ENCODE peak calls at places on chromosomes 4 and X, in four cellular contexts. X is heart left ventricle, K is fibroblast of lung, Q is body of pancreas. W is an unnamed sample.

GRCh38 chr4:56305390-56305789 is 81.9 kb downstream of the AASDH start:
- DNase-seq in Q (no peak), X (no peak), K (no peak), W (no peak)

GRCh38 chrX:44308869-44309268 is 34.6 kb downstream of the EFHC2 start:
- DNase-seq in K (no peak), X (no peak), Q (no peak), W (no peak)

GRCh38 chr4:164337219-164337944 is 416.5 kb upstream of the SMIM31 start:
- DNase-seq in K (no peak), X (no peak), Q (no peak), W (no peak)

GRCh38 chr4:138053601-138054322 is 188.4 kb downstream of the SLC7A11 start:
- DNase-seq in K (peak; percentile 93), X (no peak), Q (no peak), W (no peak)

GRCh38 chr4:88911246-88912212 is 145.5 kb downstream of the FAM13A start:
- DNase-seq in Q (no peak), K (no peak), X (no peak), W (no peak)

GRCh38 chrX:132435222-132435621 is 53.6 kb downstream of the MBNL3 start:
- DNase-seq in Q (no peak), X (no peak), K (peak; percentile 25), W (no peak)

GRCh38 chr4:26485684-26486083 is 4.6 kb downstream of the CCKAR start:
- DNase-seq in K (no peak), X (no peak), Q (no peak), W (no peak)

GRCh38 chr4:184168406-184169019 is 49.2 kb downstream of the ENPP6 start:
- DNase-seq in X (peak; percentile 90), K (peak; percentile 62), Q (peak; percentile 83), W (peak; percentile 90)

GRCh38 chr4:169311643-169312365 is 41.0 kb upstream of the SH3RF1 start:
- DNase-seq in Q (peak; percentile 52), K (peak; percentile 62), X (no peak), W (peak; percentile 44)

GRCh38 chrX:1106478-1107210 is 105.8 kb downstream of the CRLF2 start:
- DNase-seq in K (no peak), Q (no peak), X (no peak), W (no peak)

GRCh38 chr4:135552131-135552530 is 1350.5 kb upstream of the PABPC4L start:
- DNase-seq in X (no peak), Q (no peak), K (peak; percentile 69), W (no peak)

GRCh38 chr4:81030061-81030616 is 369 bp upstream of the BMP3 start:
- DNase-seq in Q (no peak), X (no peak), K (no peak), W (no peak)

GRCh38 chr4:153748378-153748777 is 11.4 kb downstream of the RNF175 start:
- DNase-seq in K (peak; percentile 47), X (no peak), Q (no peak), W (no peak)

GRCh38 chr4:121070696-121071639 is 1.4 kb downstream of the NDNF start:
- DNase-seq in X (peak; percentile 72), Q (peak; percentile 59), K (peak; percentile 43), W (peak; percentile 75)

GRCh38 chr4:763191-763810 is 57.7 kb downstream of the PCGF3 start:
- DNase-seq in Q (no peak), X (peak; percentile 18), K (no peak), W (no peak)

GRCh38 chr4:109801895-109802319 is at the start of gene CFI:
- DNase-seq in X (no peak), Q (no peak), K (peak; percentile 65), W (no peak)

GRCh38 chrX:46588263-46588662 is 14.7 kb downstream of the CHST7 start:
- DNase-seq in Q (peak; percentile 27), K (peak; percentile 59), X (no peak), W (no peak)

GRCh38 chr4:31645211-31645610 is 925.0 kb downstream of the PCDH7 start:
- DNase-seq in K (no peak), X (no peak), Q (no peak), W (no peak)

GRCh38 chr4:10108818-10109783 is 7.5 kb downstream of the WDR1 start:
- DNase-seq in X (no peak), K (no peak), Q (no peak), W (no peak)

GRCh38 chr4:125582302-125582701 is 267.5 kb downstream of the FAT4 start:
- DNase-seq in K (peak; percentile 11), Q (no peak), X (no peak), W (no peak)

GRCh38 chrX:29662101-29662500 is 553.3 kb upstream of the MAGEB2 start:
- DNase-seq in K (peak; percentile 51), X (no peak), Q (no peak), W (no peak)

GRCh38 chr4:36006226-36006625 is 238.1 kb downstream of the ARAP2 start:
- DNase-seq in X (no peak), Q (no peak), K (peak; percentile 6), W (no peak)

GRCh38 chrX:120486786-120487185 is 17.7 kb upstream of the LAMP2 start:
- DNase-seq in K (no peak), X (no peak), Q (no peak), W (no peak)

GRCh38 chrX:120485562-120486520 is 16.7 kb upstream of the LAMP2 start:
- DNase-seq in X (peak; percentile 79), Q (peak; percentile 83), K (peak; percentile 90), W (peak; percentile 47)
- TF ChIP-seq CTCF in X (peak; percentile 43), Q (peak; percentile 79), K (peak; percentile 55), W (peak; percentile 68)

GRCh38 chr4:69026974-69027373 is 69.3 kb upstream of the UGT2B7 start:
- DNase-seq in K (no peak), Q (no peak), X (no peak), W (no peak)

GRCh38 chr4:69025999-69026387 is 70.3 kb upstream of the UGT2B7 start:
- DNase-seq in X (no peak), Q (no peak), K (no peak), W (no peak)

GRCh38 chr4:69025191-69025998 is 70.9 kb upstream of the UGT2B7 start:
- DNase-seq in Q (peak; percentile 51), K (no peak), X (no peak), W (peak; percentile 25)
- TF ChIP-seq CTCF in Q (peak; percentile 67), K (peak; percentile 1), X (no peak), W (peak; percentile 67)

GRCh38 chr4:2168469-2169319 is 73.2 kb downstream of the HAUS3 start:
- DNase-seq in K (no peak), X (no peak), Q (peak; percentile 68), W (no peak)
- TF ChIP-seq CTCF in K (no peak), X (no peak), Q (peak; percentile 48), W (no peak)

GRCh38 chrX:121579016-121579760 is 531.8 kb downstream of the GLUD2 start:
- DNase-seq in X (no peak), K (no peak), Q (peak; percentile 33), W (no peak)
- TF ChIP-seq CTCF in X (peak; percentile 36), K (no peak), Q (peak; percentile 34), W (peak; percentile 26)

GRCh38 chr4:93865650-93866049 is 37.1 kb downstream of the ATOH1 start:
- DNase-seq in X (no peak), Q (no peak), K (no peak), W (no peak)
- TF ChIP-seq CTCF in X (no peak), Q (no peak), K (peak; percentile 6), W (peak; percentile 19)

DNA sequence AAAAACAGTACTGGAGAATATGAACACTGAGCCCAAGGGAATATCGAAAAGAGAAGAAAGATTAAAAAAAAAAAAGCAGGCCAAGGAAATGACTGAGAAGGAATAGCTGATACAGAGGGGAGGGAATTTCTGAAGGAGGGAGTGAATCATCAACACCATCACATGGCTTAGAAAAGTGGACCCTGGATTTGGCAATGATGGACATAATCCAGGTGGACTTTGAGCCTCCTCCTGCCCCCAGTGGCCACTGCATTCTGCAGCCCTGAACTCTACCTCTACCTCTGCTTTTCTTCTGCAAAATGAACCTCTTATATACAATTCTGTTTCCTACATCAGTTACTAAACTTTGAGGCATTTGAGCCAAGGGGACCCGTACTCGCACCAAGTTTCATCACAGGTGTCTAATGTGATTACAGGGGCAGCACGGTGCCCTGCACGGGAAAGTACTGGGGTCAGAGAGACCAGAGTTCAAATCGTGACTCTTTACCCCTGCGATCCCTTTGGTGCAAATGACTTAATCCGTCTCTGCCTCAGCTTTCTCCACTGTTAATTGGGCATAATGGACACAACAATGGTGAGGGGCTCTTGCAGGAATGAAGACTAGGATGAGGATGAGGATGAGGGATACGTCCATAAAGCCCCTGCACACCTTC is 1.1 kb downstream of the OCIAD2 start:
- DNase-seq in X (no peak), Q (peak; percentile 44), K (peak; percentile 43), W (no peak)
- TF ChIP-seq CTCF in X (no peak), Q (peak; percentile 34), K (peak; percentile 23), W (no peak)

GRCh38 chr4:142036795-142037583 is 400.6 kb downstream of the IL15 start:
- DNase-seq in X (no peak), K (no peak), Q (no peak), W (no peak)
- TF ChIP-seq CTCF in X (no peak), K (no peak), Q (no peak), W (no peak)

GRCh38 chr4:16029329-16029728 is 54.5 kb downstream of the PROM1 start:
- DNase-seq in X (no peak), Q (no peak), K (peak; percentile 58), W (no peak)
- TF ChIP-seq CTCF in X (no peak), Q (no peak), K (no peak), W (no peak)

GRCh38 chrX:50941638-50942037 is 31.1 kb downstream of the BMP15 start:
- DNase-seq in X (no peak), K (no peak), Q (peak; percentile 20), W (no peak)
- TF ChIP-seq CTCF in X (no peak), K (peak; percentile 10), Q (peak; percentile 9), W (no peak)

GRCh38 chrX:23554304-23554703 is 113.0 kb upstream of the PRDX4 start:
- DNase-seq in Q (no peak), X (no peak), K (peak; percentile 76), W (no peak)

GRCh38 chrX:23557070-23557469 is 110.2 kb upstream of the PRDX4 start:
- DNase-seq in K (peak; percentile 2), Q (no peak), X (no peak), W (no peak)

DNA sequence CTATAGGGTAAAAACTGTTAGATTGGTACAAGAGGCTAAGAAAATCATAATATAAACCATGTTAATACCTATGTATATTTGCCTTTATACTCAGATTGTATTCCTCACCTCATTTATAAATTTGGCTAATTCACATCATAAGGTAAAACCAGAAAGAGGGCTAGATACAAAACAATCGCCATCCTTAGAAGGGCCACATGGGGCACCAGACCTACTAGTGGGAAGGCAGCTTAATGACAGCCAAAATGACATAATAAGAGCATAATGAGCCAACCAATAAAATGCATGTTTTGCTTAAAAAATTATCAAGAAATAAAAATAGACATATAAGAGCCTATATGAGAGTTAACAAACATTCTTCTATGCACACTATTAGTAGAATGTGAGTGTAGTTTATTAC is 107.3 kb upstream of the PRDX4 start:
- DNase-seq in K (no peak), X (no peak), Q (no peak), W (no peak)
- TF ChIP-seq CTCF in K (no peak), X (no peak), Q (no peak), W (no peak)

W was measured in glutamatergic neuron.